ENCODE peak calls at places on chromosomes 12 and 14, in nine cellular contexts. One of them, this sample, is unnamed.

GRCh38 chr14:93906341-93907329 is 20.5 kb upstream of the FAM181A start:
- DNase-seq in A549: peak
- DNase-seq in mesendoderm: peak
- DNase-seq in PC-3: peak
- DNase-seq in neural progenitor cell: peak
- DNase-seq in IMR-90: peak
- DNase-seq in MM.1S: peak
- DNase-seq in HCT116: peak
- DNase-seq in neuronal stem cell: peak
- DNase-seq in this sample: peak

GRCh38 chr14:106062502-106063272 is 536.3 kb downstream of the TMEM121 start:
- DNase-seq in A549: no peak
- DNase-seq in mesendoderm: no peak
- DNase-seq in PC-3: no peak
- DNase-seq in neural progenitor cell: no peak
- DNase-seq in IMR-90: no peak
- DNase-seq in MM.1S: no peak
- DNase-seq in HCT116: no peak
- DNase-seq in neuronal stem cell: no peak
- DNase-seq in this sample: no peak

GRCh38 chr14:24080888-24081738 is 9.8 kb downstream of the CPNE6 start:
- DNase-seq in A549: peak
- DNase-seq in mesendoderm: peak
- DNase-seq in PC-3: peak
- DNase-seq in neural progenitor cell: peak
- DNase-seq in IMR-90: no peak
- DNase-seq in MM.1S: peak
- DNase-seq in HCT116: no peak
- DNase-seq in neuronal stem cell: no peak
- DNase-seq in this sample: peak

GRCh38 chr14:103629503-103630121 is 601 bp downstream of the KLC1 start:
- DNase-seq in A549: peak
- DNase-seq in mesendoderm: peak
- DNase-seq in PC-3: peak
- DNase-seq in neural progenitor cell: peak
- DNase-seq in IMR-90: no peak
- DNase-seq in MM.1S: peak
- DNase-seq in HCT116: no peak
- DNase-seq in neuronal stem cell: peak
- DNase-seq in this sample: peak

GRCh38 chr14:54572316-54572715 is 5.4 kb downstream of the SAMD4A start:
- DNase-seq in A549: no peak
- DNase-seq in mesendoderm: peak
- DNase-seq in PC-3: peak
- DNase-seq in neural progenitor cell: peak
- DNase-seq in IMR-90: no peak
- DNase-seq in MM.1S: peak
- DNase-seq in HCT116: no peak
- DNase-seq in neuronal stem cell: no peak
- DNase-seq in this sample: no peak

GRCh38 chr14:54435500-54435981 is 5.6 kb downstream of the CNIH1 start:
- DNase-seq in A549: no peak
- DNase-seq in mesendoderm: peak
- DNase-seq in PC-3: peak
- DNase-seq in neural progenitor cell: no peak
- DNase-seq in IMR-90: peak
- DNase-seq in MM.1S: no peak
- DNase-seq in HCT116: no peak
- DNase-seq in neuronal stem cell: no peak
- DNase-seq in this sample: peak

GRCh38 chr12:90908465-90908864 is 46.5 kb downstream of the CCER1 start:
- DNase-seq in A549: no peak
- DNase-seq in mesendoderm: no peak
- DNase-seq in PC-3: peak
- DNase-seq in neural progenitor cell: peak
- DNase-seq in IMR-90: peak
- DNase-seq in MM.1S: no peak
- DNase-seq in HCT116: no peak
- DNase-seq in neuronal stem cell: no peak
- DNase-seq in this sample: peak

GRCh38 chr12:4487024-4487423 is 41.4 kb upstream of the FGF6 start:
- DNase-seq in A549: no peak
- DNase-seq in mesendoderm: peak
- DNase-seq in PC-3: no peak
- DNase-seq in neural progenitor cell: no peak
- DNase-seq in IMR-90: no peak
- DNase-seq in MM.1S: no peak
- DNase-seq in HCT116: no peak
- DNase-seq in neuronal stem cell: no peak
- DNase-seq in this sample: no peak

GRCh38 chr12:26636710-26637328 is 196.2 kb downstream of the ITPR2 start:
- DNase-seq in A549: peak
- DNase-seq in mesendoderm: peak
- DNase-seq in PC-3: peak
- DNase-seq in neural progenitor cell: no peak
- DNase-seq in IMR-90: peak
- DNase-seq in MM.1S: no peak
- DNase-seq in HCT116: no peak
- DNase-seq in neuronal stem cell: no peak
- DNase-seq in this sample: peak

GRCh38 chr14:89507521-89507920 is 90.5 kb upstream of the FOXN3 start:
- DNase-seq in A549: no peak
- DNase-seq in mesendoderm: no peak
- DNase-seq in PC-3: peak
- DNase-seq in neural progenitor cell: no peak
- DNase-seq in IMR-90: peak
- DNase-seq in MM.1S: no peak
- DNase-seq in HCT116: peak
- DNase-seq in neuronal stem cell: no peak
- DNase-seq in this sample: peak

GRCh38 chr14:104358528-104359300 is 220.3 kb downstream of the KIF26A start:
- DNase-seq in A549: no peak
- DNase-seq in mesendoderm: no peak
- DNase-seq in PC-3: no peak
- DNase-seq in neural progenitor cell: no peak
- DNase-seq in IMR-90: no peak
- DNase-seq in MM.1S: no peak
- DNase-seq in HCT116: no peak
- DNase-seq in neuronal stem cell: no peak
- DNase-seq in this sample: no peak

GRCh38 chr12:118187746-118188390 is 51.9 kb downstream of the PEBP1 start:
- DNase-seq in A549: no peak
- DNase-seq in mesendoderm: no peak
- DNase-seq in PC-3: no peak
- DNase-seq in neural progenitor cell: no peak
- DNase-seq in IMR-90: no peak
- DNase-seq in MM.1S: no peak
- DNase-seq in HCT116: no peak
- DNase-seq in neuronal stem cell: no peak
- DNase-seq in this sample: peak
- H3K4me3 ChIP-seq in A549: no peak
- H3K4me3 ChIP-seq in mesendoderm: no peak
- H3K4me3 ChIP-seq in PC-3: no peak
- H3K4me3 ChIP-seq in neural progenitor cell: no peak
- H3K4me3 ChIP-seq in IMR-90: no peak
- H3K4me3 ChIP-seq in MM.1S: no peak
- H3K4me3 ChIP-seq in HCT116: no peak
- H3K4me3 ChIP-seq in neuronal stem cell: no peak
- H3K4me3 ChIP-seq in this sample: peak

GRCh38 chr12:84553331-84554117 is 359.1 kb downstream of the SLC6A15 start:
- DNase-seq in A549: no peak
- DNase-seq in mesendoderm: no peak
- DNase-seq in PC-3: no peak
- DNase-seq in neural progenitor cell: no peak
- DNase-seq in IMR-90: no peak
- DNase-seq in MM.1S: no peak
- DNase-seq in HCT116: no peak
- DNase-seq in neuronal stem cell: no peak
- DNase-seq in this sample: no peak
- H3K4me2 ChIP-seq in A549: no peak
- H3K4me2 ChIP-seq in mesendoderm: no peak
- H3K4me2 ChIP-seq in PC-3: no peak
- H3K4me2 ChIP-seq in neural progenitor cell: no peak
- H3K4me2 ChIP-seq in IMR-90: no peak
- H3K4me2 ChIP-seq in MM.1S: no peak
- H3K4me2 ChIP-seq in HCT116: no peak
- H3K4me2 ChIP-seq in neuronal stem cell: no peak
- H3K4me2 ChIP-seq in this sample: no peak

GRCh38 chr14:72588521-72588920 is 305.4 kb downstream of the DPF3 start:
- DNase-seq in A549: no peak
- DNase-seq in mesendoderm: no peak
- DNase-seq in PC-3: no peak
- DNase-seq in neural progenitor cell: no peak
- DNase-seq in IMR-90: no peak
- DNase-seq in MM.1S: no peak
- DNase-seq in HCT116: no peak
- DNase-seq in neuronal stem cell: no peak
- DNase-seq in this sample: no peak
- H3K4me3 ChIP-seq in A549: no peak
- H3K4me3 ChIP-seq in mesendoderm: no peak
- H3K4me3 ChIP-seq in PC-3: no peak
- H3K4me3 ChIP-seq in neural progenitor cell: no peak
- H3K4me3 ChIP-seq in IMR-90: no peak
- H3K4me3 ChIP-seq in MM.1S: no peak
- H3K4me3 ChIP-seq in HCT116: no peak
- H3K4me3 ChIP-seq in neuronal stem cell: no peak
- H3K4me3 ChIP-seq in this sample: no peak

GRCh38 chr14:98138666-98139065 is 1133.3 kb downstream of the BCL11B start:
- DNase-seq in A549: peak
- DNase-seq in mesendoderm: peak
- DNase-seq in PC-3: peak
- DNase-seq in neural progenitor cell: peak
- DNase-seq in IMR-90: no peak
- DNase-seq in MM.1S: peak
- DNase-seq in HCT116: peak
- DNase-seq in neuronal stem cell: peak
- DNase-seq in this sample: peak
- H3K4me2 ChIP-seq in A549: peak
- H3K4me2 ChIP-seq in mesendoderm: no peak
- H3K4me2 ChIP-seq in PC-3: no peak
- H3K4me2 ChIP-seq in neural progenitor cell: no peak
- H3K4me2 ChIP-seq in IMR-90: no peak
- H3K4me2 ChIP-seq in MM.1S: peak
- H3K4me2 ChIP-seq in HCT116: no peak
- H3K4me2 ChIP-seq in neuronal stem cell: no peak
- H3K4me2 ChIP-seq in this sample: no peak

DNA sequence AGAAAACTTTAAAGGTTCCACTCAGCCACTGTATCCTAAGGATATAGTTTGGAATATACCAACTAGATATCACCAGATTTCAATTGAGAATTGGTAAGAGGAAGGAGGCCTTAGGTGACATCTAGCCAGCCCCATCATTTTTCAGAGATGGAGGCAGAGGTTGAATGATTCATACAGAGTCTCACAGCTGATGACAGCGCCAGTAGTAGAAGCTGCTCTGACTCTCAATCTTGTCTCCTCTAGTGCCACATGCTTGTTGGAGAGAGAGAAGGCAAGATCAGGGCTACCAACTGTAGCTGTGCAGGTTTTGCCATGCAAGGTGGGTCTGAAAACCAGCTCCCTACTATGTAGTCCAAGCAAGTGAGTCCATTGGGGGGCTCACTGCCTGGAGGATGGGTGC is 6.1 kb downstream of the FRMD6 start:
- DNase-seq in A549: no peak
- DNase-seq in mesendoderm: no peak
- DNase-seq in PC-3: no peak
- DNase-seq in neural progenitor cell: no peak
- DNase-seq in IMR-90: peak
- DNase-seq in MM.1S: no peak
- DNase-seq in HCT116: no peak
- DNase-seq in neuronal stem cell: no peak
- DNase-seq in this sample: no peak
- H3K4me3 ChIP-seq in A549: no peak
- H3K4me3 ChIP-seq in mesendoderm: no peak
- H3K4me3 ChIP-seq in PC-3: no peak
- H3K4me3 ChIP-seq in neural progenitor cell: no peak
- H3K4me3 ChIP-seq in IMR-90: no peak
- H3K4me3 ChIP-seq in MM.1S: no peak
- H3K4me3 ChIP-seq in HCT116: no peak
- H3K4me3 ChIP-seq in neuronal stem cell: no peak
- H3K4me3 ChIP-seq in this sample: no peak

DNA sequence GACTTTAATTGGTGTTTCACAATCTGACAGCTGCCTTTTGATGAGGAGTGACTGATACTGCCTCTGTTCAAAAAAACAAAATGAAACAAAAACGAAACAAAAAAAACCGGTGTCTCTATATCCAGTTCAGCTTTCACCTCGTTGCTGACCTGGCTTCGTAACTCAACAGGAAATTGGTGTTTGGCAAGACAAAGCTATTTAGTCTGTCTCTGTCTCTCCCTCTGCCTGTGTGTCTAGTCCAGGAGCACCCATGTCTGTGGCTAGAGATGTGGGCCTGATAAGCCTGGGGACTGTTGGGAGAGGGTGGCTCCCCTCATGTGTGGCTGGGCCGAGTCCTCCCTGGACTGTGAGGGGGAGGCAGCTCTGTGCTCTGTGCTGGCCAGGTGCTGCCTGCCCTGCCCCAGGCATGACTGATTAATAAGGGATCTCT is 11.3 kb downstream of the CACNA1C start:
- DNase-seq in A549: no peak
- DNase-seq in mesendoderm: no peak
- DNase-seq in PC-3: no peak
- DNase-seq in neural progenitor cell: no peak
- DNase-seq in IMR-90: peak
- DNase-seq in MM.1S: peak
- DNase-seq in HCT116: no peak
- DNase-seq in neuronal stem cell: no peak
- DNase-seq in this sample: peak
- H3K4me2 ChIP-seq in A549: no peak
- H3K4me2 ChIP-seq in mesendoderm: no peak
- H3K4me2 ChIP-seq in PC-3: no peak
- H3K4me2 ChIP-seq in neural progenitor cell: no peak
- H3K4me2 ChIP-seq in IMR-90: peak
- H3K4me2 ChIP-seq in MM.1S: peak
- H3K4me2 ChIP-seq in HCT116: no peak
- H3K4me2 ChIP-seq in neuronal stem cell: no peak
- H3K4me2 ChIP-seq in this sample: peak

This sample was measured in fibroblast of lung.